ENCODE peak calls at places on chromosomes 13 and 19, in four cellular contexts. B is SK-N-SH, D is K562, E is GM12878. M is an unnamed sample.
A peak's percentile ranks its signal among the peaks of the same experiment; 100 is the strongest.

GRCh38 chr13:45615501-45616101 is at the start of gene ERICH6B:
- DNase-seq in B (no peak), D (no peak), E (no peak), M (peak; percentile 76)

GRCh38 chr13:51355217-51355616 is 15.7 kb downstream of the SERPINE3 start:
- DNase-seq in B (no peak), D (no peak), E (no peak), M (no peak)

GRCh38 chr19:17220207-17220758 is 5.1 kb downstream of the USE1 start:
- DNase-seq in B (no peak), D (peak; percentile 69), E (no peak), M (no peak)

GRCh38 chr19:12721656-12722565 is 1.8 kb downstream of the TNPO2 start:
- DNase-seq in B (peak; percentile 89), D (peak; percentile 86), E (no peak), M (peak; percentile 79)

GRCh38 chr13:75312884-75313520 is 169.0 kb downstream of the TBC1D4 start:
- DNase-seq in B (no peak), D (no peak), E (no peak), M (no peak)

GRCh38 chr13:65613004-65613403 is 1617.1 kb downstream of the PCDH9 start:
- DNase-seq in B (no peak), D (no peak), E (no peak), M (peak; percentile 11)

GRCh38 chr19:45780146-45780447 is 2.2 kb downstream of the DMPK start:
- DNase-seq in B (no peak), D (no peak), E (no peak), M (peak; percentile 27)

GRCh38 chr13:80988752-80989151 is 647.8 kb upstream of the SPRY2 start:
- DNase-seq in B (no peak), D (no peak), E (no peak), M (no peak)

GRCh38 chr13:112469071-112469745 is 93.1 kb downstream of the SPACA7 start:
- DNase-seq in B (no peak), D (no peak), E (no peak), M (no peak)

GRCh38 chr19:13692096-13692495 is 72.2 kb upstream of the MRI1 start:
- DNase-seq in B (no peak), D (no peak), E (no peak), M (no peak)

GRCh38 chr19:2123682-2124387 is 27.1 kb downstream of the IZUMO4 start:
- DNase-seq in B (no peak), D (no peak), E (no peak), M (peak; percentile 69)

GRCh38 chr19:40315812-40316475 is 30.8 kb upstream of the AKT2 start:
- DNase-seq in B (peak; percentile 57), D (no peak), E (no peak), M (no peak)

GRCh38 chr13:40662866-40663265 is 3.6 kb downstream of the FOXO1 start:
- DNase-seq in B (no peak), D (no peak), E (peak; percentile 74), M (no peak)

GRCh38 chr13:91346848-91347211 is 657 bp upstream of the MIR17HG start:
- DNase-seq in B (peak; percentile 21), D (peak; percentile 77), E (peak; percentile 25), M (peak; percentile 17)
- TF ChIP-seq USF1 in B (no peak), D (no peak), E (no peak), M (no peak)

GRCh38 chr19:33368074-33368864 is 5.2 kb upstream of the CEBPG start:
- DNase-seq in B (no peak), D (no peak), E (no peak), M (no peak)
- TF ChIP-seq USF1 in B (peak; percentile 60), D (peak; percentile 77), E (no peak), M (no peak)

GRCh38 chr19:47228168-47228936 is 2.6 kb downstream of the BBC3 start:
- DNase-seq in B (peak; percentile 66), D (peak; percentile 66), E (no peak), M (peak; percentile 54)
- TF ChIP-seq USF1 in B (no peak), D (no peak), E (no peak), M (peak; percentile 25)

GRCh38 chr19:54247106-54247930 is 4.7 kb upstream of the LILRA6 start:
- DNase-seq in B (no peak), D (no peak), E (no peak), M (no peak)

GRCh38 chr19:54245936-54246335 is 3.3 kb upstream of the LILRA6 start:
- DNase-seq in B (no peak), D (no peak), E (no peak), M (no peak)

GRCh38 chr19:54252845-54253244 is 4.2 kb downstream of the LILRB5 start:
- DNase-seq in B (no peak), D (no peak), E (no peak), M (no peak)

GRCh38 chr19:54252243-54252642 is 4.8 kb downstream of the LILRB5 start:
- DNase-seq in B (no peak), D (no peak), E (no peak), M (no peak)

DNA sequence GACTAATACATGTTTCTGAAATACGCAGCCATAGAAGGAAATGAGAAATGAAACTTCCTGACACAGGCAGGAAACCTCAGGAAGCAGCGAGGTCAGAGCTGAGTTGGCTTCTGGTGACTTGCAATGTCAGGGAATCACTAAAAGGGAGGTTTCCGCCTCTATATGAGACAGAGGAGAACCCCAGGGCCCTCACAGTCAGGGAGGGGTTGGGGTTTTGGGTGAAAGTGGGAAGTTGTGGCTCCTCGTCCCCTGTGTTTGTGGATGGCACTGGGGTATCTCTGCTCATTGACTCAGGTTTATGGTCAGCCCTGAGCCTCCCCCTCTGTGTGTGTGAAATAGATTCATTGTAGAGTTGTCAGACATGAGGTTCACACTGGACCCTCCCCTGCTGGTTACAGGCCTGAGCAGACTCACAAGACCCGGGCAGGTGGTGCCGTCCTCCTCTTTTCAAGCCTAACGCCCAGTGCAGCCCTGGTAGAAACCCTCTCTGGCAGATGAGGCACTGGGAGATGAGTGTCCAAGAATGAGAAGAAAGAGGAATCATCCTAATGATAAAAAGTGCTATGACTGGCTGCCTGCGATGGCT is 5.5 kb upstream of the LILRA6 start:
- DNase-seq in B (no peak), D (no peak), E (no peak), M (no peak)
- TF ChIP-seq USF1 in B (no peak), D (no peak), E (no peak), M (no peak)

GRCh38 chr19:10747271-10747670 is 29.4 kb downstream of the DNM2 start:
- DNase-seq in B (no peak), D (no peak), E (no peak), M (no peak)

GRCh38 chr19:10749435-10750384 is 31.8 kb downstream of the DNM2 start:
- DNase-seq in B (no peak), D (no peak), E (no peak), M (no peak)

GRCh38 chr19:10747674-10748073 is 29.8 kb downstream of the DNM2 start:
- DNase-seq in B (no peak), D (no peak), E (no peak), M (no peak)

GRCh38 chr19:10748195-10748923 is 30.5 kb downstream of the DNM2 start:
- DNase-seq in B (no peak), D (no peak), E (no peak), M (no peak)

DNA sequence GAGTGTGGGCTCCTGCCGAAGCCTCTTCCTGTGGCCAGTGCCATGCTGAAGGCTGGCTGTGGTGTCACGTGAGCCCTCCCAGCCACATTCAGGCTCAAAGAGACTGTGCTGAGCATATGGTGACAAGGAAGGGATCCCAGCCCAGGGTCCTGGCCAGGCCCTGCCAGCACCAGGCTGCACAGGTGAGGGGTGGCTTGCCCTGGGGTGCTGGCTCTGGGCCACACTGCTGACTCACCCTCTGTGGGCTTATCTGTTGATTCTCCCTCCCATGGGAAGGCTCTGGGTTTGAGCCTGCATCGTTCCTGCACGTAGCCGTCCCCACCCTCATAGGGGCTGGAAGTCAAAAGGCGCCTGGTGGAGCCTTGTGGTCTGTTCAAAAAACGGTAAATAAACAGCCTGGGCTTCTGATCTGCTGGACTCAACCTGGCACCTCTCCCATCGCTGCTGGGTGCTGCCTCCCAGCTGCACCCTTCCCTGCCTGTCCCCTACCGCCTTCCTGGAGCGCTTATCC is 31.1 kb downstream of the DNM2 start:
- DNase-seq in B (peak; percentile 79), D (peak; percentile 77), E (no peak), M (no peak)
- TF ChIP-seq USF1 in B (peak; percentile 81), D (peak; percentile 94), E (peak; percentile 40), M (no peak)